ENCODE peak calls at places on chromosome 11, in four cellular contexts. E is GM23248, B is GM23338, M is PC-3. Y is an unnamed sample. For H3K79me2, the result is how much of the 10 kb centered on the place peaks cover.

GRCh38 chr11:68045900-68046299 is 7.1 kb downstream of the TCIRG1 start:
- DNase-seq in E (no peak), B (no peak), M (no peak), Y (no peak)

GRCh38 chr11:64916040-64916847 is 765 bp downstream of the ATG2A start:
- DNase-seq in E (peak), B (peak), M (peak), Y (peak)

GRCh38 chr11:15053201-15053685 is 20.1 kb upstream of the CALCB start:
- DNase-seq in E (peak), B (no peak), M (no peak), Y (no peak)

GRCh38 chr11:107898270-107898669 is 30.0 kb upstream of the RAB39A start:
- DNase-seq in E (peak), B (peak), M (peak), Y (peak)

GRCh38 chr11:12167098-12167999 is 57.0 kb downstream of the MICAL2 start:
- DNase-seq in E (peak), B (no peak), M (peak), Y (no peak)

GRCh38 chr11:9170450-9170849 is 79.1 kb upstream of the SCUBE2 start:
- DNase-seq in E (peak), B (no peak), M (no peak), Y (no peak)

GRCh38 chr11:7579226-7579825 is 65.5 kb downstream of the PPFIBP2 start:
- DNase-seq in E (peak), B (no peak), M (no peak), Y (no peak)

GRCh38 chr11:122733301-122733686 is 77.8 kb downstream of the UBASH3B start:
- DNase-seq in E (no peak), B (no peak), M (peak), Y (no peak)

GRCh38 chr11:66546368-66546965 is at the start of gene ACTN3:
- DNase-seq in E (peak), B (peak), M (no peak), Y (peak)

GRCh38 chr11:27465629-27466028 is 7.0 kb downstream of the LGR4 start:
- DNase-seq in E (no peak), B (no peak), M (no peak), Y (no peak)

GRCh38 chr11:96263361-96263763 is 79.6 kb downstream of the MAML2 start:
- DNase-seq in E (peak), B (no peak), M (peak), Y (no peak)

GRCh38 chr11:97865424-97866012 is 1155.2 kb upstream of the CNTN5 start:
- DNase-seq in E (no peak), B (no peak), M (no peak), Y (no peak)

GRCh38 chr11:97856666-97857065 is 1164.1 kb upstream of the CNTN5 start:
- DNase-seq in E (no peak), B (peak), M (no peak), Y (peak)

GRCh38 chr11:97862021-97862420 is 1158.7 kb upstream of the CNTN5 start:
- DNase-seq in E (no peak), B (no peak), M (no peak), Y (no peak)

GRCh38 chr11:97854877-97855276 is 1165.9 kb upstream of the CNTN5 start:
- DNase-seq in E (no peak), B (peak), M (no peak), Y (no peak)

GRCh38 chr11:97860237-97860636 is 1160.5 kb upstream of the CNTN5 start:
- DNase-seq in E (no peak), B (no peak), M (no peak), Y (no peak)
- TF ChIP-seq EZH2phosphoT487 in E (no peak), B (no peak), M (no peak), Y (no peak)

GRCh38 chr11:18623707-18624106 is 10.4 kb downstream of the SPTY2D1 start:
- DNase-seq in E (no peak), B (no peak), M (no peak), Y (no peak)
- H3K79me2 ChIP-seq in E (half or more), B (half or more), M (half or more), Y (half or more)

DNA sequence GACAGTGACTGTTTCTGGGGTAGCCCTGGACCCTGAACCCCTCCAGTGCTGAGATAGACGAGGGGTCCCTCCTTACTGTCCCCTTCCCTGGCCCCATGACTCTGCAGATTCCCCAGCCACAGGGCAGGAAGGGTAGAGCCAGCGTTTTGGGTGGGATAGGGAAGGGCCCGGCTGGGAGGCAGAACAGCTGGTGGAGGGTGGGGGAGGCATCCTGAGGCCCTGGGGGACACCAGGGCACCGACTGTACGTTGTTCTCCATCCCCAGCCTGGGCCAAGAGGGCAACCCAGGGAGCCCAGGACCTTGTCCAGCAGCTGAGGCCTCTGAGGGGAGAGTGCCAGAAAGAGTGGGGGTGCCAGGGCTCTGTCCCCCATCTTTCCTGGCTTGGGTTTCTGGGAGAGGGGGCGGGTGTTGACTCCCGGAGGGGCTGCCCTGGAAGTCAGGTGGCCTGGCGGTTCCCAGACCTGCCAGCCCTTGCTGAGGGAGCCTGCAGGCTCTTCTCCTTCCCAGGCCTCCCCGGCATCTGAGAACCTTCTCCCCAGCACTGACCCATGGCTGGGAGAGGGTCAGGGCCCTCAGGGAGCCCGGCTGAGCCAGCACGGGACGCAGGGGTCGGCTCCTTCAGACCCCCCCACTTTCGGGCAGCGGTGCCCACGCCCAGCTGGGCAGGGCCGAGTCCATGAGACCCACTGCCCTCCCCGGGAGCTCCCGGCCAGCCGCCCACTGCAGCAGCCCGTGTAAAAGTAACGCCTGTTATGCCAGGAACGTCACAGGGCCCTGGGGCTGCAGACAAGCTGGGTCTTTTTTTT is 30.3 kb downstream of the IGF2 start:
- DNase-seq in E (no peak), B (no peak), M (no peak), Y (no peak)
- H2AFZ ChIP-seq in E (no peak), B (no peak), M (no peak), Y (no peak)

DNA sequence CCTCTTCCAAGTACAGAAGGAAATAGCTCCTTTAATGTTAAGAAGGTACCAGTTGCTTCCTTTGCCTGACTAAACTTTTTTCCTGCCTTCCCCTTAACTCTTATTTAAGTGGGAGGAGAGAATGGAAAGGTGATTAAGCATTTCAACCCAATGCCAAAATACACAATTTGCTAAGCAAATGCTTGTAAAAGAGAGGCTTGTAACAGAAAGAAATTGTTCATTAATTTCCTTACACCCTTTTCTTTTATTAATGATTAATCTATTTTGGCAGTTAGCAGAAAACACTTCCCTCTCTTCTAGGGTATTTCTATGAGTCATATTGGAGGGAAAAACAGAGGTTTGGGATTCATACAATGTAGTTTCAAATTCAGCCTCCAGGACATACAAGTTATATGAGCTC is 427.6 kb upstream of the FAT3 start:
- DNase-seq in E (no peak), B (no peak), M (peak), Y (no peak)
- TF ChIP-seq EZH2phosphoT487 in E (no peak), B (no peak), M (no peak), Y (no peak)

GRCh38 chr11:102413497-102413896 is 39.1 kb downstream of the TMEM123 start:
- DNase-seq in E (no peak), B (no peak), M (no peak), Y (no peak)
- H3K79me2 ChIP-seq in E (half or more), B (under half), M (half or more), Y (half or more)

GRCh38 chr11:128506999-128507591 is 80.3 kb downstream of the ETS1 start:
- DNase-seq in E (peak), B (peak), M (peak), Y (no peak)
- H2AFZ ChIP-seq in E (no peak), B (no peak), M (peak), Y (no peak)

DNA sequence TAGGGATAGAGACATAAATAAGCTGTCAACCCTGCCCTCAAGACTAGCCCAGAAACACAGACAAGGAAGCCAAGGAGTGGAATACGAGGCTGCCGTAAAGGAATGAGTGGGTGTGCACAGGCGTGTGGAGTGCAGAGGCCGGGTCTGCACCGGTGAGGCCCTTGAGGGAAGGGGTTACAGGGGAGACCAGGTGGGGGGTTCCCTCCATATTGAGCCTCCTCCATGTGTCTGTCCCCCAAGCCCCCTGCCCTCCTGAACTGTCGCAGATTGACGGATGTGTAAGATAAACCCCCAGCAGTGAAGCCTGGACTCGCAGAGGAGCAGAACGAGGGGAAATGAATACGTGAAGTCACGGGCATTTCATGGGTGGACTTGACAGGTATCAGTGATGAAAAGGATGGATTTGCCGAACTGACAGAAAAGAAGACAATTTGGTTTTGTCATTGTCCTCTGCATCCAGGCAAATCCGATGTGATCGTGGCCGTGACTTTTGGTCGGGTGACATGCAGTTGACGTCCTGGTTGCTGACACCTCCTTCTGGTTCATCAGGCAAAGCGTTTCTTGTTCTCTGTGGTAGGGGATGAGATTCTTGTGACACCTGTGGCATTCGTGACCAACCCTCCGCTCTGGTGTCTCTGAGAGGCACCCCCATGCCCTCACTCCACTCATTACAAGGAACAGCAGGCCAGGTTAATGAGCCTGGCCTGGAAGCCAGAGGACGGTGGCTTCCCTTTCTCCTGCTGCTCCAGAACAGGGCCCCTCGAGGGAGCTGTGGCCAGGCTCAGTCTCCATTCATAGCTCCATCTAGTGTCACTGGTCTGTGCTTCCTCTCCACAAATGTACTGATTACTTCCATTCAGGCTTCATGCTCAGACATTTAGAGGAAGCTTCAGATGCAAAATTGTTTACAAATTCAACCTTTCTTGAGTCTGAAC is 223.1 kb upstream of the B3GAT1 start:
- DNase-seq in E (no peak), B (peak), M (no peak), Y (peak)
- TF ChIP-seq EZH2phosphoT487 in E (no peak), B (no peak), M (no peak), Y (no peak)

GRCh38 chr11:119422505-119423416 is at the start of gene THY1:
- DNase-seq in E (peak), B (peak), M (no peak), Y (peak)

GRCh38 chr11:119423459-119424254 is 685 bp upstream of the THY1 start:
- DNase-seq in E (no peak), B (no peak), M (no peak), Y (no peak)

GRCh38 chr11:119420631-119421030 is 2.3 kb downstream of the THY1 start:
- DNase-seq in E (no peak), B (no peak), M (no peak), Y (no peak)

GRCh38 chr11:119421351-119421750 is 1.6 kb downstream of the THY1 start:
- DNase-seq in E (peak), B (peak), M (no peak), Y (no peak)

GRCh38 chr11:119421941-119422504 is 949 bp downstream of the THY1 start:
- DNase-seq in E (peak), B (peak), M (no peak), Y (peak)
- H3K79me2 ChIP-seq in E (under half), B (under half), M (under half), Y (under half)

Y was measured in neural progenitor cell.